ENCODE peak calls at places on chromosomes 11 and 22, in nine cellular contexts. N, E, V, U, I, B, F, X and Z are unnamed samples.

GRCh38 chr11:118406599-118407166 is 5.3 kb downstream of the ATP5MG start:
- DNase-seq in N (no peak), E (no peak), V (no peak), U (peak), I (peak), B (no peak), F (no peak), X (no peak), Z (no peak)

GRCh38 chr22:22934543-22935055 is 47.0 kb downstream of the IGLL5 start:
- DNase-seq in N (no peak), E (no peak), V (no peak), U (no peak), I (no peak), B (no peak), F (no peak), X (no peak), Z (no peak)

GRCh38 chr22:17867160-17867785 is 93.0 kb upstream of the BID start:
- DNase-seq in N (no peak), E (peak), V (no peak), U (peak), I (no peak), B (peak), F (no peak), X (no peak), Z (peak)

GRCh38 chr11:110305169-110306018 is 9.0 kb upstream of the RDX start:
- DNase-seq in N (no peak), E (no peak), V (no peak), U (no peak), I (no peak), B (no peak), F (no peak), X (no peak), Z (no peak)

GRCh38 chr22:39314251-39314971 is 5.0 kb downstream of the RPL3 start:
- DNase-seq in N (no peak), E (no peak), V (no peak), U (no peak), I (no peak), B (no peak), F (no peak), X (no peak), Z (no peak)

GRCh38 chr22:24496661-24497060 is 1.5 kb downstream of the UPB1 start:
- DNase-seq in N (no peak), E (no peak), V (no peak), U (no peak), I (no peak), B (no peak), F (no peak), X (no peak), Z (no peak)

GRCh38 chr22:46433318-46433717 is 97.8 kb downstream of the TRMU start:
- DNase-seq in N (no peak), E (no peak), V (no peak), U (no peak), I (no peak), B (no peak), F (no peak), X (no peak), Z (no peak)

GRCh38 chr11:11618973-11619435 is 2.8 kb downstream of the GALNT18 start:
- DNase-seq in N (no peak), E (no peak), V (no peak), U (no peak), I (no peak), B (peak), F (peak), X (no peak), Z (no peak)

GRCh38 chr11:33063326-33063775 is 24.0 kb downstream of the TCP11L1 start:
- DNase-seq in N (no peak), E (no peak), V (no peak), U (no peak), I (peak), B (no peak), F (no peak), X (no peak), Z (no peak)

GRCh38 chr22:45477366-45478107 is 25.1 kb upstream of the FBLN1 start:
- DNase-seq in N (no peak), E (no peak), V (peak), U (no peak), I (no peak), B (no peak), F (no peak), X (no peak), Z (no peak)

GRCh38 chr11:19670030-19670761 is 42.4 kb upstream of the NAV2 start:
- DNase-seq in N (no peak), E (peak), V (no peak), U (no peak), I (peak), B (no peak), F (no peak), X (no peak), Z (no peak)

GRCh38 chr11:69018924-69019323 is 5.9 kb upstream of the MRGPRF start:
- DNase-seq in N (no peak), E (no peak), V (no peak), U (no peak), I (peak), B (no peak), F (no peak), X (no peak), Z (no peak)

GRCh38 chr11:114571712-114572111 is 12.0 kb upstream of the NXPE1 start:
- DNase-seq in N (no peak), E (no peak), V (no peak), U (no peak), I (no peak), B (no peak), F (no peak), X (no peak), Z (no peak)

GRCh38 chr11:34002420-34002819 is 49.1 kb upstream of the CAPRIN1 start:
- DNase-seq in N (no peak), E (no peak), V (no peak), U (no peak), I (no peak), B (no peak), F (no peak), X (no peak), Z (no peak)

GRCh38 chr22:35258144-35258988 is 1.1 kb downstream of the HMGXB4 start:
- DNase-seq in N (peak), E (no peak), V (no peak), U (peak), I (peak), B (peak), F (peak), X (no peak), Z (no peak)

GRCh38 chr22:30753701-30754100 is 59.0 kb downstream of the OSBP2 start:
- DNase-seq in N (no peak), E (no peak), V (no peak), U (no peak), I (no peak), B (no peak), F (no peak), X (no peak), Z (no peak)

GRCh38 chr11:84398017-84398626 is 1112.0 kb upstream of the CCDC90B start:
- DNase-seq in N (peak), E (no peak), V (no peak), U (no peak), I (peak), B (no peak), F (peak), X (no peak), Z (no peak)

GRCh38 chr11:2927851-2928604 is 1.2 kb downstream of the PHLDA2 start:
- DNase-seq in N (no peak), E (no peak), V (peak), U (no peak), I (peak), B (peak), F (no peak), X (no peak), Z (no peak)

GRCh38 chr11:2466869-2467694 is 22.3 kb downstream of the KCNQ1 start:
- DNase-seq in N (no peak), E (no peak), V (peak), U (peak), I (no peak), B (no peak), F (no peak), X (peak), Z (no peak)

GRCh38 chr11:69449320-69450063 is 32.0 kb upstream of the LINC01488 start:
- DNase-seq in N (no peak), E (no peak), V (no peak), U (peak), I (peak), B (peak), F (peak), X (no peak), Z (peak)

GRCh38 chr22:46568102-46568809 is 30.8 kb upstream of the CELSR1 start:
- DNase-seq in N (no peak), E (no peak), V (no peak), U (no peak), I (no peak), B (no peak), F (no peak), X (no peak), Z (no peak)

GRCh38 chr11:26753738-26754504 is 32.1 kb upstream of the SLC5A12 start:
- DNase-seq in N (peak), E (no peak), V (no peak), U (peak), I (peak), B (peak), F (peak), X (no peak), Z (peak)

GRCh38 chr11:79160786-79161403 is 279.9 kb downstream of the TENM4 start:
- DNase-seq in N (peak), E (no peak), V (no peak), U (no peak), I (no peak), B (no peak), F (peak), X (no peak), Z (no peak)

GRCh38 chr22:24128631-24129601 is 52.4 kb upstream of the SUSD2 start:
- DNase-seq in N (no peak), E (no peak), V (no peak), U (no peak), I (no peak), B (no peak), F (no peak), X (no peak), Z (no peak)

GRCh38 chr11:61961570-61962212 is 5.7 kb downstream of the FTH1 start:
- DNase-seq in N (no peak), E (peak), V (peak), U (peak), I (no peak), B (peak), F (no peak), X (no peak), Z (peak)

GRCh38 chr22:48500481-48501230 is 1327.0 kb downstream of the BRD1 start:
- DNase-seq in N (no peak), E (peak), V (no peak), U (no peak), I (no peak), B (no peak), F (no peak), X (no peak), Z (no peak)

GRCh38 chr22:19759994-19760651 is 455 bp upstream of the TBX1 start:
- DNase-seq in N (no peak), E (no peak), V (no peak), U (no peak), I (no peak), B (no peak), F (no peak), X (no peak), Z (no peak)

GRCh38 chr11:61173456-61173855 is 12.2 kb upstream of the VPS37C start:
- DNase-seq in N (peak), E (no peak), V (no peak), U (no peak), I (peak), B (peak), F (no peak), X (no peak), Z (no peak)

GRCh38 chr22:31615940-31616314 is 46.1 kb downstream of the PISD start:
- DNase-seq in N (no peak), E (no peak), V (no peak), U (no peak), I (no peak), B (no peak), F (no peak), X (no peak), Z (no peak)

GRCh38 chr22:28800308-28801041 is at the start of gene XBP1:
- DNase-seq in N (peak), E (peak), V (peak), U (peak), I (peak), B (peak), F (peak), X (peak), Z (peak)

GRCh38 chr22:28799834-28800307 is 498 bp downstream of the XBP1 start:
- DNase-seq in N (peak), E (peak), V (peak), U (peak), I (peak), B (peak), F (peak), X (peak), Z (peak)

GRCh38 chr22:28799125-28799833 is 1.1 kb downstream of the XBP1 start:
- DNase-seq in N (peak), E (no peak), V (no peak), U (peak), I (peak), B (peak), F (no peak), X (no peak), Z (peak)

GRCh38 chr22:28801845-28802594 is 1.7 kb upstream of the XBP1 start:
- DNase-seq in N (peak), E (no peak), V (no peak), U (no peak), I (no peak), B (peak), F (no peak), X (no peak), Z (peak)

DNA sequence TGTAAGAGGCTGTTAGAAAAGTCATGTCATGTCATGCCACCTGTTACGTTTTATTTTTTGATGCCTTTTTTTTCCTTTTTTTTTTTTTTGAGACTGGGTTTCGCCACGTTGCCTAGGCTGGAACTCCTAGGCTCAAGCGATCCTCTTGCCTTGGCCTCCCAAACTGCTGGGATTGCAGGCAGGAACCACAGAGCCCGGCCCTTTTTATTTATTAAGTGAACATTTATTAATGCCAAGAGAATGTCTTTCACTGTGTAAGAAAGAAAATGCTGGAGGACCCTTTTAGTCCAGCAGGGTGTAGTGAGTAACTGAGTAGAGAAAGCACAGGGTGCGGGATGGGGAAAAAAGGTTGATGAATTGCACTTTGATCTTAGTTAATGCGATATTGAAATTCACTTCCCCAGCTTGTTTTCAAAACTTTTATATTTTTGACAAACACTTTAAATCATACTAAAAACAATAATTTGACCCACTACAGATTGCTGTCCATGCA is 2.3 kb upstream of the XBP1 start:
- DNase-seq in N (peak), E (no peak), V (no peak), U (no peak), I (no peak), B (no peak), F (no peak), X (no peak), Z (no peak)
- H3K27ac ChIP-seq in N (peak), E (no peak), V (no peak), U (peak), I (no peak), B (peak), F (no peak), X (no peak), Z (no peak)

DNA sequence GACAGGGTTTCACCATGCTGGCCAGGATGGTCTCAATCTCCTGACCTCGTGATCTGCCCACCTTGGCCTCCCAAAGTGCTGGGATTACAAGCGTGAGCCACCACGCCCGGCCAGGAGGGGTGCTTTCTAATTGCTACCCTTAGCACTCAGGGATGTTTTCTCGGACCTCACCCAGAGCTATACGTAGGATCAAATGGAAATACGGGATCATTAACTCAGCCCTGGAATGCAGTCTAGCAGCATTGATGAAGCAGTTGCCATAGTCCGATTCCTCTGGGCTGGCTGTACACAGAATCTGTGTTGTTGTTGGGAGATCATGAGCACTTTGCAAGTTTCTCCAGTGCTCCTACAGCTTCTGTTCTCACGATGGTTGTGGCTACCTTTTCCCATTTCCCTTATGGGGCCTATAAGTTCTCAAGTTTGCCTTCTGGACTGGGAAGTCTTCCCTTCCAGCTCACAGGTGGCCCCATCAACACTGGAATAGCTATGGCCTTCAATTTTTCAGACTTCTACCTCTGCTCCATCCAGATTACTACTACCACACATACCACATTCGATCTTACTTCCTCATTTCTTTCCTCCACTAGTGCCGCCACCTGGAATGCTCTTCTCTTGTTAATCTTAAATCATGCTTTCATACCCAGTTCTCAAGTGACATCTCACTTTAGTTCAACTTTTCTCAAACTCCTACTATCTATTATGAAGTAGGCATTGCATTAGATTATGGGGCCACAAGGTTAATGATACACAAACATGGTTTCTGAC is 16.1 kb upstream of the PCF11 start:
- DNase-seq in N (peak), E (no peak), V (no peak), U (no peak), I (no peak), B (no peak), F (no peak), X (no peak), Z (no peak)
- H3K27ac ChIP-seq in N (no peak), E (no peak), V (no peak), U (no peak), I (no peak), B (peak), F (no peak), X (no peak), Z (no peak)

GRCh38 chr11:13286247-13286821 is 8.7 kb downstream of the BMAL1 start:
- DNase-seq in N (no peak), E (no peak), V (no peak), U (no peak), I (no peak), B (no peak), F (no peak), X (no peak), Z (no peak)
- H3K27ac ChIP-seq in N (no peak), E (no peak), V (no peak), U (peak), I (no peak), B (no peak), F (no peak), X (no peak), Z (no peak)

GRCh38 chr22:42291287-42291686 is 20.8 kb upstream of the TCF20 start:
- DNase-seq in N (no peak), E (no peak), V (no peak), U (no peak), I (no peak), B (no peak), F (no peak), X (no peak), Z (no peak)

GRCh38 chr22:42292726-42293520 is 22.5 kb upstream of the TCF20 start:
- DNase-seq in N (no peak), E (no peak), V (no peak), U (no peak), I (no peak), B (no peak), F (no peak), X (no peak), Z (no peak)

GRCh38 chr22:42287174-42287890 is 16.9 kb upstream of the TCF20 start:
- DNase-seq in N (no peak), E (no peak), V (no peak), U (no peak), I (no peak), B (no peak), F (no peak), X (no peak), Z (no peak)

GRCh38 chr22:42288791-42289190 is 18.3 kb upstream of the TCF20 start:
- DNase-seq in N (no peak), E (no peak), V (no peak), U (no peak), I (no peak), B (no peak), F (no peak), X (no peak), Z (no peak)

DNA sequence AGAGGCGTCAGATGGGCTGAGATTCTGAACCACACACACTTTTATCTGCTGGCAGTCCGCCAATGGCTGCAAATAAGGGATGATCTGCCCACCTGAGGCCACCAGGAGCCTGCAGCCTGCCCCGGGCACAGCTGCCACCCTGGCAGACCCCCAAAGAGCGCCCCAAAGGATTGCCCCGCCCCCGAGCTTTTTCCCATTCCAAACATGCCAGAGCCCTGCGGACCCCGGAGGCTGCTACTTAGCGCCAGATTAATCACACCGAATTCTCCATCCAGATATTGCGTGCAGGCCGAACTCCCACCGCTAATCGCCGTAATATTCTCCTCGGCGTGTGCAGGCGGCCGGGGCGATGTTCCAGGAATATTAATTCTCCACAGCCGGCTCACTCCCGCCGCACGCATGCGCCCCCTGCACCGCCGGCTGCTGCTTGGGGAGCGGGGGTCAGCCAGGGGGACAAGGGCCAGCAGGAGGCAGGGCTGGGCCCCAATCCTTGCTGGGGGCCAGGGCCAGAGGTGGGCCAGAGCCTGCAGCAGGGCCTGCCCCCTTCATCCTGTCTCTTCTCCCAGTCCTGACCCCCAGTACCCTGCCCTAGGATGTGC is 19.3 kb upstream of the TCF20 start:
- DNase-seq in N (no peak), E (peak), V (no peak), U (no peak), I (no peak), B (no peak), F (no peak), X (no peak), Z (peak)
- H3K27ac ChIP-seq in N (no peak), E (no peak), V (no peak), U (no peak), I (no peak), B (no peak), F (no peak), X (no peak), Z (peak)

DNA sequence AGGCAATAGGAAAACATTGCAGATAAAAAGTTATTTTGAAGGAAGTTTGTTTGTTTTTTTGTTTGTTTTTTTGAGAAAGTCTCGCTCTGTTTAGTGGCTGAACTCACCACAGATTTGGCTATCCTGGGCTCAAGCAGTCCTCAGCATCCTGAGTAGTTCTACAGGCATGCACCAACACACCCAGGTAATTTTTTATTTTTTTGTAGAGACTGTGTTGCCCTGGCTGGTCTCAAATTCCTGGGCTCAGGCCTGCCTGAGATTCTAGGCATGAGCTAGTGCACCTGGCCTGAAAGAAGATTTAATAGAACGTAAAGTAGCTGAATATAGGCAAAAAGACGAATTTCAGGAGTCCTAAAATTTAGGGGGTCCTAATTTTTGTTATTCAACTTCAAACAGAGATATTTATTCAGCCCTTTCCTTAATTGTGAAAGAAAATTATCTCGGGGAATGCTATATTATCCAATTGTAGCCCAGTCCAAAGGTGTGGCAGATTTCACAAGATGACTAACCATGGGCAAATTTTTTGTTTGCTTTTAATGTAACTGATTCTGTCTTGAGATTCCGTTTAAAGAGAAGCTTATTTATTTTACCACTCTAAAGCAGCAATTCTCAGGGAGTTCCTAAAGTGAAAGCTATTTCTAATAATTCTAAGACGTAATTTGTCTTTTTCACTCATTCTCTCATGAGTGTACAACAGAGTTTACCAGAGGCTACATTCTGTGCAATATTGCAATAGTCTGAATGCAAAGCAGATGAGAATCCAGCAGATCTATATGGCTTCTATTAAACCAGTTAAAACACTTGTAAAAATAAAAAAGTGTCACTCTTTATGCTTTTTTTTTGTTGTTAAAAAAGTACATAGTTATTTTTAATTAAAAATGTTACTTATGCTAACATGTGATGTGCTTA is 879 bp downstream of the IL18 start:
- DNase-seq in N (no peak), E (no peak), V (no peak), U (no peak), I (peak), B (no peak), F (no peak), X (no peak), Z (no peak)
- H3K27ac ChIP-seq in N (no peak), E (no peak), V (peak), U (peak), I (no peak), B (no peak), F (no peak), X (no peak), Z (no peak)